ENCODE peak calls at places on chromosome X, in four cellular contexts. W is GM10248, L is heart right ventricle, J is kidney. M is an unnamed sample.

GRCh38 chrX:1491851-1492349 is 39.2 kb upstream of the ASMTL start:
- DNase-seq in W (peak; percentile 89), L (no peak), J (peak; percentile 48), M (peak; percentile 46)

GRCh38 chrX:18353931-18354368 is 538 bp downstream of the SCML2 start:
- DNase-seq in W (no peak), L (peak; percentile 3), J (no peak), M (no peak)

GRCh38 chrX:153696100-153696499 is 8.4 kb downstream of the SLC6A8 start:
- DNase-seq in W (no peak), L (no peak), J (peak; percentile 39), M (no peak)

GRCh38 chrX:129462707-129463106 is 60.6 kb downstream of the SMARCA1 start:
- DNase-seq in W (no peak), L (no peak), J (no peak), M (no peak)

GRCh38 chrX:17655232-17656034 is 81.9 kb upstream of the SCML1 start:
- DNase-seq in W (no peak), L (no peak), J (no peak), M (no peak)

GRCh38 chrX:74419861-74420193 is 1.5 kb upstream of the SLC16A2 start:
- DNase-seq in W (no peak), L (no peak), J (peak; percentile 62), M (no peak)

GRCh38 chrX:1673337-1673736 is 58.5 kb downstream of the ASMT start:
- DNase-seq in W (no peak), L (no peak), J (no peak), M (peak; percentile 21)

GRCh38 chrX:154486052-154486395 is 391 bp downstream of the UBL4A start:
- DNase-seq in W (no peak), L (peak; percentile 31), J (peak; percentile 82), M (peak; percentile 89)

GRCh38 chrX:128634754-128635153 is 582.6 kb upstream of the ACTRT1 start:
- DNase-seq in W (no peak), L (no peak), J (no peak), M (no peak)

GRCh38 chrX:31435592-31435991 is 363.8 kb upstream of the FTHL17 start:
- DNase-seq in W (no peak), L (peak; percentile 3), J (no peak), M (no peak)

GRCh38 chrX:19344661-19345060 is 934 bp downstream of the PDHA1 start:
- DNase-seq in W (no peak), L (no peak), J (no peak), M (no peak)

GRCh38 chrX:40003071-40003981 is 94.4 kb downstream of the BCOR start:
- DNase-seq in W (no peak), L (no peak), J (no peak), M (no peak)

GRCh38 chrX:128928636-128929035 is 594.7 kb downstream of the SMARCA1 start:
- DNase-seq in W (no peak), L (no peak), J (no peak), M (no peak)

GRCh38 chrX:153459976-153460375 is 10.4 kb downstream of the HAUS7 start:
- DNase-seq in W (no peak), L (no peak), J (peak; percentile 14), M (peak; percentile 35)

GRCh38 chrX:97211070-97211469 is 327.4 kb downstream of the RPA4 start:
- DNase-seq in W (no peak), L (no peak), J (no peak), M (no peak)

GRCh38 chrX:108312938-108313337 is 125.3 kb downstream of the COL4A6 start:
- DNase-seq in W (no peak), L (peak; percentile 58), J (no peak), M (no peak)

GRCh38 chrX:43940811-43941210 is 32.4 kb downstream of the NDP start:
- DNase-seq in W (no peak), L (no peak), J (no peak), M (no peak)

GRCh38 chrX:1165535-1166196 is 46.8 kb downstream of the CRLF2 start:
- DNase-seq in W (no peak), L (no peak), J (no peak), M (no peak)

GRCh38 chrX:13717697-13718483 is 16.5 kb downstream of the TRAPPC2 start:
- DNase-seq in W (no peak), L (peak; percentile 8), J (no peak), M (no peak)

GRCh38 chrX:107736781-107737531 is 38.6 kb downstream of the TSC22D3 start:
- DNase-seq in W (no peak), L (no peak), J (no peak), M (no peak)

GRCh38 chrX:6053126-6053625 is 175.5 kb downstream of the NLGN4X start:
- DNase-seq in W (no peak), L (no peak), J (no peak), M (no peak)

GRCh38 chrX:39859991-39860861 is 237.5 kb downstream of the BCOR start:
- DNase-seq in W (peak; percentile 61), L (peak; percentile 45), J (no peak), M (no peak)

GRCh38 chrX:20414781-20415445 is 148.2 kb upstream of the RPS6KA3 start:
- DNase-seq in W (no peak), L (no peak), J (no peak), M (no peak)

GRCh38 chrX:48806088-48806487 is 4.2 kb downstream of the HDAC6 start:
- DNase-seq in W (no peak), L (no peak), J (no peak), M (no peak)
- TF ChIP-seq CTCF in W (no peak), L (no peak), J (no peak), M (no peak)

DNA sequence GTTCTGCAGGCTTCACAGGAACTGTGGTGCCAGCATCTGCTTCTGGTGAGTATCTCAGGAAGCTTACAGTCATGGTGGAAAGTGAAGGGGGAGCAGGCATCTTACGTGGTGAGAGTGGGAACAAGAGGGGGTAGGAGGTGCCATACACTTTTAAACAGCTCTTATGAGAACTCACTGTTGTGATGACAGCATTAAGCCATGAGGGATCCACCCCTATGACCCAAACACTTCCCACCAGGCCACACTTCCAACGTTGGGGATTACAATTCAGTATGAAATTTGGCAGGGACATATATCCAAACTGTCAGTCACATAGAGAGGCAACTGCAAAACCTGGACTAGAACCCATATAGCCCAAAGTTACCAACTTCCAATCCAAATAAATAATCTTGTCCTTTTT is 43.1 kb upstream of the ZCCHC12 start:
- DNase-seq in W (no peak), L (no peak), J (no peak), M (no peak)
- TF ChIP-seq CTCF in W (no peak), L (no peak), J (no peak), M (no peak)

GRCh38 chrX:118325453-118325852 is 20.5 kb upstream of the WDR44 start:
- DNase-seq in W (peak; percentile 16), L (no peak), J (no peak), M (no peak)
- TF ChIP-seq CTCF in W (peak; percentile 30), L (no peak), J (peak; percentile 13), M (peak; percentile 66)

GRCh38 chrX:140572724-140573123 is 67.9 kb upstream of the SOX3 start:
- DNase-seq in W (peak; percentile 16), L (peak; percentile 3), J (no peak), M (no peak)
- TF ChIP-seq CTCF in W (peak; percentile 46), L (no peak), J (peak; percentile 18), M (peak; percentile 79)

GRCh38 chrX:104372547-104372946 is 117.8 kb upstream of the ESX1 start:
- DNase-seq in W (no peak), L (no peak), J (no peak), M (no peak)

GRCh38 chrX:104370089-104370488 is 115.4 kb upstream of the ESX1 start:
- DNase-seq in W (no peak), L (no peak), J (no peak), M (no peak)
- TF ChIP-seq CTCF in W (no peak), L (no peak), J (no peak), M (no peak)

GRCh38 chrX:111719426-111720210 is 38.6 kb downstream of the ALG13 start:
- DNase-seq in W (no peak), L (no peak), J (no peak), M (no peak)
- TF ChIP-seq CTCF in W (no peak), L (no peak), J (no peak), M (peak; percentile 80)

GRCh38 chrX:100830547-100830946 is 10.4 kb downstream of the CSTF2 start:
- DNase-seq in W (no peak), L (no peak), J (no peak), M (no peak)

GRCh38 chrX:100831219-100831946 is 11.2 kb downstream of the CSTF2 start:
- DNase-seq in W (no peak), L (no peak), J (no peak), M (no peak)

GRCh38 chrX:100830143-100830542 is 10.0 kb downstream of the CSTF2 start:
- DNase-seq in W (no peak), L (no peak), J (no peak), M (no peak)

GRCh38 chrX:100829730-100830129 is 9.5 kb downstream of the CSTF2 start:
- DNase-seq in W (peak; percentile 19), L (no peak), J (no peak), M (no peak)
- TF ChIP-seq CTCF in W (no peak), L (no peak), J (no peak), M (no peak)

GRCh38 chrX:64662876-64663275 is 267.6 kb upstream of the MTMR8 start:
- DNase-seq in W (no peak), L (no peak), J (no peak), M (no peak)
- TF ChIP-seq CTCF in W (no peak), L (no peak), J (no peak), M (no peak)

M was measured in chondrocyte.